ENCODE peak calls at places on chromosomes 2 and 18, in ten cellular contexts. E is stimulated activated CD8-positive, alpha-beta memory T cell treated with anti-CD3 and anti-CD28 coated beads, Interleukin-7, amount 100 ng/mL, for 24 hours; D is left ventricle myocardium superior; A is RWPE1; U is epithelial cell of esophagus; T is retina; F is NCI-H510A treated with DMSO at 0.1 percent for 48 hours; O is memory B cell; B is activated naive CD4-positive, alpha-beta T cell treated with anti-CD3 and anti-CD28 coated beads, Interleukin-2, amount 10 ng/mL, durations not matched to agents 7 days and 5 days; X is NCI-H774. K is an unnamed sample.

GRCh38 chr2:12556762-12557161 is 160.0 kb upstream of the TRIB2 start:
- DNase-seq in E (no peak), X (no peak), U (peak), O (no peak), F (no peak), T (no peak), B (no peak), D (no peak), A (no peak), K (no peak)

GRCh38 chr2:24489942-24490673 is 946 bp upstream of the NCOA1 start:
- DNase-seq in A (peak), X (no peak), B (no peak), D (no peak), O (no peak), T (no peak), U (peak), E (no peak), F (peak), K (no peak)

GRCh38 chr2:215028231-215028630 is 110.2 kb downstream of the ABCA12 start:
- DNase-seq in U (no peak), D (no peak), X (no peak), O (no peak), B (no peak), A (no peak), F (no peak), E (no peak), T (no peak), K (no peak)

GRCh38 chr2:88967844-88968243 is 276.4 kb downstream of the RPIA start:
- DNase-seq in F (peak), X (no peak), T (no peak), A (peak), B (no peak), D (no peak), U (peak), E (no peak), O (no peak), K (no peak)

GRCh38 chr2:47243596-47244323 is 88.7 kb upstream of the STPG4 start:
- DNase-seq in E (no peak), U (no peak), O (no peak), A (no peak), F (no peak), X (no peak), B (no peak), D (no peak), T (no peak), K (no peak)

GRCh38 chr2:191646612-191646902 is 31.4 kb upstream of the NABP1 start:
- DNase-seq in X (no peak), B (no peak), T (no peak), D (no peak), O (no peak), A (peak), U (peak), F (no peak), E (no peak), K (no peak)

GRCh38 chr18:78405763-78406162 is 573.9 kb upstream of the SALL3 start:
- DNase-seq in X (no peak), F (no peak), T (no peak), E (no peak), D (no peak), A (no peak), O (no peak), B (no peak), U (no peak), K (no peak)

GRCh38 chr18:57918601-57919000 is 115.5 kb upstream of the ATP8B1 start:
- DNase-seq in A (no peak), E (no peak), B (no peak), T (no peak), U (peak), X (no peak), D (no peak), F (peak), O (no peak), K (no peak)

GRCh38 chr2:231199219-231199618 is 788 bp downstream of the ARMC9 start:
- DNase-seq in U (peak), T (no peak), B (no peak), X (no peak), O (no peak), D (no peak), E (no peak), A (peak), F (no peak), K (no peak)

GRCh38 chr2:98502556-98503335 is 58.1 kb downstream of the INPP4A start:
- DNase-seq in U (peak), F (no peak), X (no peak), E (no peak), O (no peak), T (no peak), B (no peak), A (no peak), D (no peak), K (no peak)

GRCh38 chr2:127901339-127902072 is 15.8 kb upstream of the AMMECR1L start:
- DNase-seq in D (peak), T (no peak), F (no peak), U (no peak), A (no peak), X (no peak), O (no peak), B (no peak), E (no peak), K (peak)

GRCh38 chr18:46555213-46555612 is 101.8 kb downstream of the LOXHD1 start:
- DNase-seq in T (no peak), B (no peak), A (no peak), O (no peak), D (no peak), X (no peak), F (no peak), U (no peak), E (no peak), K (no peak)

K was measured in heart left ventricle.